ENCODE peak calls at places on chromosomes 4 and X, in eight cellular contexts. C is AG04450, T is IMR-90, I is HL-60, M is dorsolateral prefrontal cortex, X is psoas muscle, D is left ventricle myocardium inferior, S is neural progenitor cell. A is an unnamed sample. For H3K27me3, the result is how much of the 10 kb centered on the place peaks cover.

GRCh38 chrX:144586756-144587155 is 660.5 kb upstream of the SPANXN1 start:
- DNase-seq in C (no peak), T (no peak), I (no peak), M (no peak), X (no peak), D (no peak), S (no peak), A (peak)

GRCh38 chr4:13918110-13918509 is 290.6 kb upstream of the BOD1L1 start:
- DNase-seq in C (peak), T (peak), I (no peak), M (peak), X (peak), D (peak), S (no peak), A (peak)

GRCh38 chr4:46949822-46950221 is 40.8 kb upstream of the COX7B2 start:
- DNase-seq in C (no peak), T (no peak), I (no peak), M (no peak), X (no peak), D (no peak), S (no peak), A (no peak)

GRCh38 chr4:6875431-6875831 is 34.2 kb upstream of the TBC1D14 start:
- DNase-seq in C (no peak), T (no peak), I (peak), M (no peak), X (peak), D (peak), S (no peak), A (no peak)

GRCh38 chrX:24877854-24878650 is 137.7 kb downstream of the ARX start:
- DNase-seq in C (no peak), T (peak), I (no peak), M (no peak), X (no peak), D (no peak), S (no peak), A (no peak)

GRCh38 chr4:7189066-7189465 is 3.3 kb upstream of the SORCS2 start:
- DNase-seq in C (no peak), T (no peak), I (no peak), M (no peak), X (no peak), D (no peak), S (no peak), A (no peak)

GRCh38 chrX:15908891-15909290 is 54.3 kb upstream of the AP1S2 start:
- DNase-seq in C (no peak), T (no peak), I (no peak), M (no peak), X (no peak), D (no peak), S (peak), A (no peak)

GRCh38 chrX:120406638-120407037 is 44.7 kb downstream of the ATP1B4 start:
- DNase-seq in C (no peak), T (no peak), I (no peak), M (no peak), X (no peak), D (no peak), S (no peak), A (no peak)

GRCh38 chr4:15717126-15717525 is 14.3 kb downstream of the BST1 start:
- DNase-seq in C (no peak), T (peak), I (no peak), M (no peak), X (no peak), D (no peak), S (no peak), A (peak)

GRCh38 chr4:127124919-127125318 is 507.8 kb upstream of the INTU start:
- DNase-seq in C (no peak), T (peak), I (no peak), M (no peak), X (no peak), D (no peak), S (no peak), A (no peak)

GRCh38 chr4:17704020-17704657 is 77.3 kb downstream of the FAM184B start:
- DNase-seq in C (no peak), T (no peak), I (no peak), M (no peak), X (no peak), D (no peak), S (no peak), A (no peak)

GRCh38 chr4:165631208-165631894 is 241.7 kb upstream of the TLL1 start:
- DNase-seq in C (no peak), T (no peak), I (no peak), M (no peak), X (no peak), D (no peak), S (no peak), A (peak)

GRCh38 chr4:169659736-169660670 is 39.6 kb downstream of the CLCN3 start:
- DNase-seq in C (peak), T (peak), I (peak), M (peak), X (peak), D (no peak), S (peak), A (peak)
- H3K27ac ChIP-seq in C (peak), T (peak), I (peak), M (peak), X (peak), D (peak), S (peak), A (peak)

DNA sequence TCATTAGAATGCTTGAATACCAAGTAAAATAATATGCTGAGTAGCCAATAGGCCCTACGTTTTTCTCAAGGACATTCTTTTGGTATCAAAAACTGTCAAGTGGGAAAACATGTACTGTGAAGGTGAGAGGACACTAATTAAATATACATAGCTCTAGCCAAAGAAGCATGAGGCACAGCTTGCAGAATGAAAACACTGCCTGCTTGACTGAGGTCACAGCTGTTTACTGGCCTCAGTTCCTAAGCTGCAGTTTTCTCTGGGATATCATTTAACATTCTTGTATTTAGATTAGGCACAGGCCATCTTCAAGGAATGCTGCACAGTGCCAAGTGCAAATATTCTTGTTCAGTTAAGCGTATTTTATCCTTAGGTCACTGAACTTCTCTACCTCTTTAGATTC is 78.6 kb downstream of the NAP1L3 start:
- DNase-seq in C (no peak), T (no peak), I (no peak), M (no peak), X (no peak), D (no peak), S (no peak), A (no peak)
- H3K27me3 ChIP-seq in C (under half), T (under half), I (under half), M (under half), X (under half), D (under half), S (under half), A (under half)

GRCh38 chr4:109378511-109378910 is 55.1 kb upstream of the SEC24B start:
- DNase-seq in C (no peak), T (no peak), I (no peak), M (no peak), X (no peak), D (no peak), S (no peak), A (no peak)

GRCh38 chr4:109378076-109378475 is 55.5 kb upstream of the SEC24B start:
- DNase-seq in C (no peak), T (no peak), I (no peak), M (no peak), X (no peak), D (no peak), S (no peak), A (no peak)

GRCh38 chr4:109375778-109376414 is 57.7 kb upstream of the SEC24B start:
- DNase-seq in C (no peak), T (no peak), I (no peak), M (no peak), X (no peak), D (no peak), S (no peak), A (peak)
- TF ChIP-seq CTCF in C (no peak), T (no peak), I (no peak), M (no peak), X (no peak), D (no peak), S (no peak), A (no peak)

GRCh38 chr4:183618681-183619080 is 40.3 kb downstream of the RWDD4 start:
- DNase-seq in C (no peak), T (no peak), I (no peak), M (no peak), X (peak), D (no peak), S (peak), A (no peak)
- H3K27ac ChIP-seq in C (no peak), T (no peak), I (no peak), M (no peak), X (peak), D (no peak), S (no peak), A (no peak)

GRCh38 chr4:1469043-1469442 is 62.8 kb upstream of the NKX1-1 start:
- DNase-seq in C (no peak), T (no peak), I (no peak), M (peak), X (no peak), D (no peak), S (no peak), A (no peak)
- H3K27me3 ChIP-seq in C (under half), T (under half), I (under half), M (under half), X (half or more), D (half or more), S (under half), A (under half)

DNA sequence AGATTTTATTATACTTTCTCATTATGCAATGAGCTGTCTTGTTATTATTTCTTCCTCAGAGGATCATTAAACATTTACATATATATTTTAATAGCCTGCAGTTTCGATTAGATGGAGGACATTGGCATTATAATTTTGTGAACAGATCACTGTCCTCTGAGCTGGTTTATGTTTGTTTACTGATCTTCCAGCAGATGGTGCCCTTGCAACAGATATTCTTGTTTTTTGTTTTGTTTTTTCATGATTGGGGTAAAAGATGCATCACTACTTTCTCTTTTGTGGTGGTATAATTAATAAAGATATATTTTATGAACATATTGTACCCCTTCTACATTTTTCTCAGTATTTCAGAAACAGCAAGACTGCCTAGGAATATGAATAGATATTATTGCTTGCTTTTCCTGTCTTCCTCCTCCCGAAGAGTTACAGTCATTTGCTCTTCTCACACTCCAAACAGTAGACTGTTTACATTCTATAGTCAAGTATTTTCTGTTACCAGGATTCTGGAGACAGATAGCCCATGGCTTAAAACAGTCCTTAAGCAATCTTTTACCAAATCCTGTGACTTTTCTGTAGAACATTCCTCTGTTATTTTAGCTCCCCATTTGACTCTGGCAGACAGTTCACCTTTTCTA is 905.2 kb downstream of the TRAM1L1 start:
- DNase-seq in C (no peak), T (no peak), I (no peak), M (no peak), X (no peak), D (no peak), S (peak), A (peak)
- TF ChIP-seq CTCF in C (no peak), T (no peak), I (no peak), M (peak), X (peak), D (peak), S (peak), A (peak)

DNA sequence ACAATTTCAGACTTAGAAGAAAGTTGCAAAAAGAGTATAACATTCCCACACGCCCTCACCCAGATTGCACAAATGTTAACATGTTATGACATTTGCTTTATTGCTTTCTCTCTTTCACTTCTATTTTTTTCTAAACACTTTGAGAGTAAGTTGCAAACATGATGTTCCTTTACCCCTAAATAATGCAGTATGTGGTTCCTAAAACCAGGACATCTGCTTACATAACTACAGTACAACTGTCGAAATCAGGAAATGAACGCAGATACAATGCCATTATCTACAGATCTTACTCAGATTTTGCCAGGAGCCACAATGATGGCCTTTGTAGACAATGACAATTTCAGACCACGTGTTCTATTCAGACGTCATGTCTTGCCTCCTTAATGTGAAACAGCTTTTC is 22.4 kb downstream of the SH3TC1 start:
- DNase-seq in C (no peak), T (peak), I (peak), M (no peak), X (no peak), D (no peak), S (no peak), A (no peak)
- H3K27ac ChIP-seq in C (no peak), T (no peak), I (no peak), M (peak), X (no peak), D (peak), S (no peak), A (no peak)

A was measured in foreskin keratinocyte.